ENCODE peak calls at places on chromosomes 13 and 19, in seven cellular contexts. Y is stimulated activated naive CD8-positive, alpha-beta T cell treated with anti-CD3 and anti-CD28 coated beads, Interleukin-15, Interleukin-2, amounts not matched to agents 100 U/mL and 50 U/mL, for 24 hours; N is cerebellum; S is HAP-1; J is KG1; B is stimulated activated CD4-positive, alpha-beta T cell treated with anti-CD3 and anti-CD28 coated beads, Interleukin-15, amount 100 ng/mL, for 24 hours; Z is stimulated activated CD8-positive, alpha-beta memory T cell treated with anti-CD3 and anti-CD28 coated beads, Interleukin-15, amount 100 ng/mL, for 1 hour. G is an unnamed sample.
A peak's percentile ranks its signal among the peaks of the same experiment; 100 is the strongest.

GRCh38 chr13:94553766-94554165 is 42.2 kb downstream of the TGDS start:
- DNase-seq in Y (no peak), S (no peak), N (no peak), B (no peak), J (no peak), Z (no peak), G (no peak)

GRCh38 chr13:26168835-26169234 is 53.3 kb downstream of the RNF6 start:
- DNase-seq in Z (no peak), B (no peak), J (no peak), Y (no peak), S (no peak), N (no peak), G (no peak)

GRCh38 chr19:41872775-41873647 is 4.1 kb upstream of the CD79A start:
- DNase-seq in N (peak; percentile 49), Y (peak; percentile 81), J (peak; percentile 21), S (peak; percentile 67), B (peak; percentile 80), Z (peak; percentile 44), G (peak; percentile 55)

GRCh38 chr19:7685546-7686445 is 5.2 kb downstream of the TRAPPC5 start:
- DNase-seq in B (no peak), S (no peak), N (no peak), Y (no peak), J (no peak), Z (no peak), G (no peak)

GRCh38 chr19:4069331-4069959 is 2.7 kb upstream of the ZBTB7A start:
- DNase-seq in J (no peak), N (no peak), B (peak; percentile 73), Y (peak; percentile 80), Z (no peak), S (no peak), G (no peak)

GRCh38 chr19:47619763-47620162 is 10.8 kb downstream of the BICRA start:
- DNase-seq in S (no peak), Z (no peak), B (no peak), J (no peak), N (no peak), Y (no peak), G (peak; percentile 41)

GRCh38 chr19:49224856-49225255 is 67.3 kb downstream of the TRPM4 start:
- DNase-seq in Z (no peak), J (no peak), S (peak; percentile 56), B (peak; percentile 56), N (peak; percentile 16), Y (peak; percentile 45), G (peak; percentile 33)

GRCh38 chr13:91946498-91947070 is 548.2 kb downstream of the GPC5 start:
- DNase-seq in Z (no peak), S (peak; percentile 34), B (no peak), N (peak; percentile 1), J (no peak), Y (no peak), G (peak; percentile 0)

GRCh38 chr19:1577929-1578618 is 9.9 kb upstream of the MEX3D start:
- DNase-seq in B (no peak), Y (no peak), Z (no peak), N (no peak), S (no peak), J (no peak), G (no peak)

GRCh38 chr13:68009546-68009945 is 779.4 kb upstream of the PCDH9 start:
- DNase-seq in Y (no peak), B (no peak), Z (no peak), J (no peak), S (no peak), N (no peak), G (no peak)

GRCh38 chr19:18002347-18002850 is 5.6 kb upstream of the ARRDC2 start:
- DNase-seq in J (peak; percentile 39), B (no peak), S (no peak), Y (no peak), N (no peak), Z (no peak), G (no peak)

G was measured in fibroblast of the aortic adventitia.